ENCODE peak calls at places on chromosomes 16 and 17, in seven cellular contexts. Y, O, B, H, T, A and V are unnamed samples.

GRCh38 chr16:57620316-57621231 is 7.9 kb upstream of the ADGRG1 start:
- DNase-seq in Y (no peak), O (no peak), B (no peak), H (no peak), T (peak; percentile 76), A (no peak), V (no peak)

GRCh38 chr17:8190506-8190905 is 526 bp upstream of the BORCS6 start:
- DNase-seq in Y (no peak), O (no peak), B (no peak), H (no peak), T (no peak), A (no peak), V (no peak)

GRCh38 chr16:4689091-4689671 is 4.2 kb upstream of the NUDT16L1 start:
- DNase-seq in Y (no peak), O (no peak), B (no peak), H (no peak), T (no peak), A (no peak), V (no peak)

GRCh38 chr16:11799509-11800384 is 2.7 kb upstream of the ZC3H7A start:
- DNase-seq in Y (no peak), O (no peak), B (no peak), H (no peak), T (no peak), A (no peak), V (no peak)

GRCh38 chr17:41008811-41009210 is at the start of gene KRTAP3-1:
- DNase-seq in Y (no peak), O (no peak), B (no peak), H (no peak), T (no peak), A (no peak), V (no peak)

GRCh38 chr16:77220427-77220826 is 21.2 kb downstream of the SYCE1L start:
- DNase-seq in Y (no peak), O (no peak), B (no peak), H (no peak), T (no peak), A (no peak), V (no peak)

GRCh38 chr17:2892305-2892971 is 96.2 kb downstream of the RAP1GAP2 start:
- DNase-seq in Y (no peak), O (no peak), B (no peak), H (no peak), T (peak; percentile 60), A (no peak), V (no peak)

GRCh38 chr16:2702871-2703745 is 16.9 kb downstream of the PRSS27 start:
- DNase-seq in Y (no peak), O (no peak), B (peak; percentile 42), H (no peak), T (no peak), A (peak; percentile 74), V (no peak)

GRCh38 chr17:78396436-78397335 is 18.2 kb downstream of the PGS1 start:
- DNase-seq in Y (no peak), O (no peak), B (peak; percentile 22), H (no peak), T (no peak), A (peak; percentile 43), V (no peak)

GRCh38 chr16:28623172-28623711 is 13.4 kb upstream of the SULT1A1 start:
- DNase-seq in Y (peak; percentile 87), O (no peak), B (no peak), H (peak; percentile 58), T (peak; percentile 80), A (peak; percentile 45), V (peak; percentile 53)

GRCh38 chr17:82536220-82537201 is 17.0 kb downstream of the FOXK2 start:
- DNase-seq in Y (peak; percentile 62), O (peak; percentile 47), B (no peak), H (no peak), T (peak; percentile 56), A (no peak), V (no peak)

GRCh38 chr17:73284906-73285602 is 23.4 kb upstream of the CPSF4L start:
- DNase-seq in Y (no peak), O (no peak), B (no peak), H (no peak), T (no peak), A (no peak), V (no peak)

GRCh38 chr17:60369727-60370126 is 22.2 kb downstream of the USP32 start:
- DNase-seq in Y (no peak), O (no peak), B (no peak), H (no peak), T (no peak), A (no peak), V (no peak)

GRCh38 chr17:38898812-38899348 is 26.5 kb upstream of the LASP1NB start:
- DNase-seq in Y (peak; percentile 95), O (no peak), B (no peak), H (no peak), T (peak; percentile 70), A (peak; percentile 34), V (no peak)

GRCh38 chr17:38897176-38897575 is 27.3 kb downstream of the LASP1 start:
- DNase-seq in Y (no peak), O (no peak), B (peak; percentile 24), H (no peak), T (no peak), A (peak; percentile 84), V (no peak)

GRCh38 chr17:38896373-38896954 is 26.6 kb downstream of the LASP1 start:
- DNase-seq in Y (no peak), O (no peak), B (no peak), H (no peak), T (no peak), A (no peak), V (no peak)

GRCh38 chr17:38897671-38898290 is 27.6 kb upstream of the LASP1NB start:
- DNase-seq in Y (no peak), O (no peak), B (peak; percentile 46), H (no peak), T (no peak), A (no peak), V (no peak)

DNA sequence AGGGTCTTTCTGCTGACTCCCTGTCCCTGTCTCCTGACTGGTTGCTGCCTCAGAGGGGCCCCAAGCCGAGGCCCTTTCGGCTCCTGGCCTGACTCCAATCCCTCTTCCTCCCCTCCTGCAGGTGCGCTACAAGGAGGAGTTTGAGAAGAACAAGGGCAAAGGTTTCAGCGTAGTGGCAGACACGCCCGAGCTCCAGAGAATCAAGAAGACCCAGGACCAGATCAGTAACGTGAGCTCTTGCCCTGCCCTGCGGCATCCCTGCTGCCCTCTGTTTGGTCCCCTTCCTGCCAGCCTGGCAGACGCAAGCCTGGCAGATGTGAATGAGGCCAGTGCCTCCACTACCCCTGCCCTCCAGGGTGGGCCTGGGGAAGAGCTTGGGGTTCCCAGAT is 27.1 kb upstream of the LASP1NB start:
- DNase-seq in Y (peak; percentile 58), O (no peak), B (no peak), H (no peak), T (peak; percentile 67), A (no peak), V (no peak)
- H3K27ac ChIP-seq in Y (peak overlapping the region; percentile 88), O (peak overlapping the region; percentile 68), B (peak overlapping the region; percentile 51), H (peak overlapping the region; percentile 58), T (peak overlapping the region; percentile 55), A (peak overlapping the region; percentile 59), V (no peak overlapping the region)

GRCh38 chr16:22814330-22815105 is 556 bp downstream of the HS3ST2 start:
- DNase-seq in Y (no peak), O (no peak), B (no peak), H (no peak), T (no peak), A (no peak), V (no peak)

GRCh38 chr16:22813223-22813945 is 578 bp upstream of the HS3ST2 start:
- DNase-seq in Y (no peak), O (peak; percentile 91), B (peak; percentile 16), H (peak; percentile 42), T (peak; percentile 39), A (peak; percentile 30), V (no peak)

GRCh38 chr16:22815863-22816262 is 1.9 kb downstream of the HS3ST2 start:
- DNase-seq in Y (no peak), O (no peak), B (no peak), H (no peak), T (no peak), A (no peak), V (no peak)

GRCh38 chr16:22816475-22816874 is 2.5 kb downstream of the HS3ST2 start:
- DNase-seq in Y (no peak), O (no peak), B (no peak), H (no peak), T (no peak), A (no peak), V (no peak)

GRCh38 chr16:22813946-22814325 is at the start of gene HS3ST2:
- DNase-seq in Y (no peak), O (peak; percentile 80), B (peak; percentile 13), H (peak; percentile 62), T (peak; percentile 22), A (peak; percentile 21), V (no peak)
- H3K27ac ChIP-seq in Y (no peak within 1 kb of the TSS), O (no peak within 1 kb of the TSS), B (no peak within 1 kb of the TSS), H (no peak within 1 kb of the TSS), T (no peak within 1 kb of the TSS), A (no peak within 1 kb of the TSS), V (no peak within 1 kb of the TSS)

DNA sequence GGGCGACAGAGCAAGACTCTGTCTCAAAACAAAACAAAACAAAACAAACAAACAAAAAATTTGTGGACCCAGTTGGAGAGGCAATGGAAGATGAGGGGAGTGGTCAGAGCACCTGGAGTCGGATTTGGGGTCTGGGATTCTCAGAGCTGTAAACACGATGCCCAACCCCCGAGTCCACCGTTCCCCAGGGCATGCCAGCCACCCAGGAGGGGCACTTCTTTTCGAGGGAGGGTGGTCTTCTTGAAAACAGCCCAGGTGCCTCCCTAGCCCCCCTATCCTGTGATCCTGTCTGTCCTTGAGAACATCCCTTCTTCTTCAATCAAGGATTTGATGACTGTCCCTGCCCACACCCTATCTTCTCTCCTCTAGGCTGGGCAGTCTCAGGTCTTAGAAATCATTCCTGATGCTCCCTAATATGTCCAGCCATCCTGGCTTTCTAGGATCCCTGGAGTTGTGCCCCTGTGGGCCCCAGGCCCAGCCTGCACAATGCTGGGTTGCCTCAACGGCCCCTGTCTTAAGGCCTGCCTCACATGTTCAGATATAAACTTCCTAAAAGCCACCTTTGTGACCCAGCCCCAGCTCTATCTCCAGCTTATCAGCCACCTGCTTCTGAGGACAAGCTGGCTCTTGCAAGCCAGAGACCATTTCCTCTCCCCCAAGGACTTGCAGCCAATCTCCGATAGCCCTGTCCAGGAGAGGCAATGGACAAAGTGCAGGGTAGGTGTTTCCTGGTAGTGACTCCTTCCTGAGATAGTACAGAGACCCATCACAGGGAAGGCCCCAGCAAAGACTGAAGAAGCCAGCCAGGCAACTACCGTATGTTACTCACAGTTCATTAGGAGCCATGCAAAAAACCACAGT is 2.9 kb upstream of the SLC13A2 start:
- DNase-seq in Y (no peak), O (peak; percentile 59), B (no peak), H (no peak), T (peak; percentile 55), A (no peak), V (no peak)
- H3K27ac ChIP-seq in Y (no peak overlapping the region), O (peak overlapping the region; percentile 74), B (no peak overlapping the region), H (no peak overlapping the region), T (no peak overlapping the region), A (no peak overlapping the region), V (no peak overlapping the region)

DNA sequence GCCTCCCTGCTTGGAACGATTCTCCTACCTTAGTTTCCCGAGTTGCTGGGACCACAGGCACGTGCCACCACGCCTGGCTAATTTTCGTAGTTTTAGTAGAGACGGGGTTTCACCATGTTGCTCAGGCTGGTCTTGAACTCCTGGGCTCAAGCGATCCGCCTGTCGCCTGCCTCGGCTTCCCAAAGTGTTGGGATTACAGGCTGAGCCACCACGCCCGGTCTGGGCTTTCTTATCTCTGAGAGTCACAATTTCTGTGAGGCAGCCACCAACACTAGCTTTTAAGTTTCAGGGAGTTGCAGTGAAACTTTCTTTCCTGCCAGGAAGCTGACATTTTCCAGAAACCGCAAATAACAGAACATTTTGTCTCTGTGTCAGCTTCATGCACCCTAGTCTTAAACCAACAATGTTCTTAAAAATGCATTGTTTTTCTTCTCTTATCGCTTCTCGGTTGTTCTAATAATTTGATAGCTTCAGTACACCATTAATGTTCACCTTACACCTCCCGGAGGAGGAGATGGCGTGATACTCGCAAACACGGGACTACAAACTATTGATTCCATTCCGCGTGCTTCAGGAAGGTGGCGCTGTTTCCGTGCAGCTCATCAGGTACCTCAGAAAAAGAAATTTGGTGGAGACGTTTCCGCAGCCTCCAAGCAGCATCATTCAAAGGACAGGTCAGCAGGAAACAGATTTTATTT is 7.4 kb upstream of the DHRS7B start:
- DNase-seq in Y (peak; percentile 73), O (peak; percentile 73), B (peak; percentile 55), H (peak; percentile 64), T (peak; percentile 74), A (peak; percentile 65), V (peak; percentile 23)
- H3K27ac ChIP-seq in Y (no peak overlapping the region), O (peak overlapping the region; percentile 18), B (no peak overlapping the region), H (no peak overlapping the region), T (no peak overlapping the region), A (no peak overlapping the region), V (no peak overlapping the region)